ENCODE peak calls at places on chromosomes 2 and 18, in ten cellular contexts. D is tibial nerve, R is psoas muscle, H is upper lobe of left lung, N is left lung, A is upper lobe of right lung, U is H9, P is endodermal cell, Z is esophagus squamous epithelium, S is transverse colon. W is an unnamed sample.

GRCh38 chr2:202025816-202026215 is 7.8 kb upstream of the FZD7 start:
- DNase-seq in D (no peak), R (no peak), H (no peak), N (no peak), A (no peak), U (no peak), P (no peak), Z (no peak), S (no peak), W (no peak)

GRCh38 chr2:22270341-22270740 is 1114.6 kb upstream of the KLHL29 start:
- DNase-seq in D (no peak), R (no peak), H (no peak), N (no peak), A (no peak), U (no peak), P (no peak), Z (no peak), S (no peak), W (no peak)

GRCh38 chr2:96138146-96139145 is at the start of gene ASTL:
- DNase-seq in D (no peak), R (peak; percentile 60), H (peak; percentile 81), N (peak; percentile 65), A (peak; percentile 85), U (peak; percentile 98), P (peak; percentile 96), Z (no peak), S (peak; percentile 87), W (peak; percentile 83)

GRCh38 chr2:71950256-71951066 is 197.2 kb downstream of the CYP26B1 start:
- DNase-seq in D (peak; percentile 61), R (peak; percentile 90), H (no peak), N (no peak), A (peak; percentile 41), U (peak; percentile 36), P (peak; percentile 70), Z (no peak), S (no peak), W (peak; percentile 75)

GRCh38 chr2:143688248-143688647 is 559.0 kb downstream of the ARHGAP15 start:
- DNase-seq in D (no peak), R (no peak), H (no peak), N (no peak), A (no peak), U (no peak), P (no peak), Z (no peak), S (no peak), W (no peak)

GRCh38 chr2:120257522-120257921 is 4.9 kb downstream of the RALB start:
- DNase-seq in D (no peak), R (no peak), H (no peak), N (no peak), A (no peak), U (no peak), P (no peak), Z (no peak), S (no peak), W (no peak)

GRCh38 chr2:178072383-178073301 is at the start of gene PDE11A:
- DNase-seq in D (peak; percentile 33), R (peak; percentile 92), H (peak; percentile 85), N (peak; percentile 85), A (peak; percentile 90), U (peak; percentile 94), P (peak; percentile 95), Z (no peak), S (peak; percentile 92), W (peak; percentile 92)

GRCh38 chr18:80159713-80160636 is 50.9 kb downstream of the ADNP2 start:
- DNase-seq in D (no peak), R (peak; percentile 62), H (peak; percentile 93), N (no peak), A (peak; percentile 76), U (peak; percentile 75), P (peak; percentile 72), Z (no peak), S (no peak), W (no peak)

GRCh38 chr2:31191931-31192330 is 25.4 kb downstream of the CAPN14 start:
- DNase-seq in D (no peak), R (no peak), H (no peak), N (no peak), A (no peak), U (no peak), P (no peak), Z (no peak), S (no peak), W (no peak)

GRCh38 chr2:162244559-162245031 is 1.4 kb upstream of the FAP start:
- DNase-seq in D (no peak), R (no peak), H (no peak), N (peak; percentile 67), A (peak; percentile 71), U (no peak), P (no peak), Z (no peak), S (no peak), W (peak; percentile 64)

GRCh38 chr2:68878753-68879152 is 7.6 kb upstream of the BMP10 start:
- DNase-seq in D (no peak), R (no peak), H (no peak), N (no peak), A (no peak), U (no peak), P (no peak), Z (no peak), S (no peak), W (no peak)

GRCh38 chr2:207418422-207418821 is 111.3 kb upstream of the CREB1 start:
- DNase-seq in D (no peak), R (no peak), H (no peak), N (no peak), A (no peak), U (no peak), P (no peak), Z (no peak), S (no peak), W (no peak)

GRCh38 chr2:207416936-207417718 is 112.6 kb upstream of the CREB1 start:
- DNase-seq in D (no peak), R (no peak), H (no peak), N (no peak), A (no peak), U (no peak), P (no peak), Z (no peak), S (no peak), W (no peak)

GRCh38 chr2:207413376-207413907 is 116.3 kb upstream of the CREB1 start:
- DNase-seq in D (no peak), R (no peak), H (no peak), N (no peak), A (no peak), U (no peak), P (no peak), Z (no peak), S (no peak), W (no peak)

GRCh38 chr2:207419331-207419730 is 110.4 kb upstream of the CREB1 start:
- DNase-seq in D (no peak), R (no peak), H (no peak), N (no peak), A (no peak), U (no peak), P (no peak), Z (no peak), S (no peak), W (no peak)

GRCh38 chr2:207416111-207416510 is 113.7 kb upstream of the CREB1 start:
- DNase-seq in D (no peak), R (no peak), H (no peak), N (no peak), A (no peak), U (no peak), P (no peak), Z (no peak), S (no peak), W (no peak)
- H3K9me3 ChIP-seq in D (no peaks in the 10 kb centered on the region), R (no peaks in the 10 kb centered on the region), H (no peaks in the 10 kb centered on the region), N (no peaks in the 10 kb centered on the region), A (no peaks in the 10 kb centered on the region), U (no peaks in the 10 kb centered on the region), P (no peaks in the 10 kb centered on the region), Z (no peaks in the 10 kb centered on the region), S (no peaks in the 10 kb centered on the region), W (no peaks in the 10 kb centered on the region)

DNA sequence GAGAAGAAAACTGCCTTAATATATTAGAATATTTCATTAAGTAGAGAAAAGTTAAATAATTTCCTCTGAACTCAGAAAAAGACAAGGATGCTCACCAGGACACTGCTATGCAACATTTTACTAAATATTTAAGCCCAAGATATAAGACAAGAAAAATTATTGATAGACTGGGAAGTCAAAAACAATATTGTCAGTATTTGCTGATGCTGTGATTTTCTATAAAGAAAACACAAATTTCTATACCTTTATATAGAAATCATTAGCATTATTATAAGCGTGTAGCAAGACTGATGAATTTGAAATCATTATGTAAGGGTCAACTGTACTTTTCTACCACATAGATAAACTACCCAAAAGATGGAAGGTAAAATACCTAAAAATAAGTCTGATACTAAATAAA is 451.0 kb downstream of the RNF144A start:
- DNase-seq in D (no peak), R (no peak), H (no peak), N (no peak), A (no peak), U (no peak), P (no peak), Z (no peak), S (no peak), W (no peak)
- H3K9me3 ChIP-seq in D (peaks cover 23% of the 10 kb centered on the region), R (peaks cover 14% of the 10 kb centered on the region), H (no peaks in the 10 kb centered on the region), N (peaks cover 30% of the 10 kb centered on the region), A (no peaks in the 10 kb centered on the region), U (no peaks in the 10 kb centered on the region), P (peaks cover 4% of the 10 kb centered on the region), Z (peaks cover 7% of the 10 kb centered on the region), S (no peaks in the 10 kb centered on the region), W (no peaks in the 10 kb centered on the region)

DNA sequence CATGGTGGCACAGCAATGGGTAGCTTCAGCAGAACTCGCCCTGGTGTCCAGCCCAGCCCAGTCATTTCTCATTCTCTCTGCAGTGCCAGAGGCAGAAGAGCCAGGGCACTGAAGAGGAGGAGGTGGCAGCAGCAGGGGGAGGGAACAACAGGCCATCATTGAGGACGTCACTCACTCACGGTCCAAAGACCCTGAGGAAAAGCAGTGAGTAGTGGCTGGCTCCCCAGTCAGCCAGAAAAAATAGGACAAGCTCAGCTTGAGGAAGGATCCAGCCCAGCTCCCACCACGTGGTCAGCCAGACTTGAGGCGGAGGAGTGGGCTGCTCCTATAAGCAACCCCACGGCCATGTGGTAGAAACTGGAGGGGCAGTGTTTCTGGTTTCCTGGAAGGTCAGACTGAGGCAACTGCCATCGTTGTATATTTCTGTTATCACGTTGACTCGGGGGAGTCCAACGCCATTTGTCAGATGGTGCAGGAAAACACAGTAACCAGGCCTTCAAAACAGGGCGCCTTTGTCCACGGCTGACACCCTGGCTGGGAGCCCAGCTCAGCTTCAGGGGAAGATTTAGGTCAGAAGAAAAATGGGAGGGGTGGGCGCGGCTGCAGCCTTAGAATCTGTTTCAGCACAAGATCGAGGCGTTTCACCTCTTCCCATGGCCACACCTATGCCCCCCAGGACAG is 19.0 kb upstream of the TMEM247 start:
- DNase-seq in D (peak; percentile 58), R (peak; percentile 50), H (no peak), N (no peak), A (peak; percentile 67), U (no peak), P (no peak), Z (no peak), S (no peak), W (peak; percentile 80)
- H3K9me3 ChIP-seq in D (no peaks in the 10 kb centered on the region), R (no peaks in the 10 kb centered on the region), H (no peaks in the 10 kb centered on the region), N (no peaks in the 10 kb centered on the region), A (no peaks in the 10 kb centered on the region), U (no peaks in the 10 kb centered on the region), P (no peaks in the 10 kb centered on the region), Z (no peaks in the 10 kb centered on the region), S (no peaks in the 10 kb centered on the region), W (no peaks in the 10 kb centered on the region)

DNA sequence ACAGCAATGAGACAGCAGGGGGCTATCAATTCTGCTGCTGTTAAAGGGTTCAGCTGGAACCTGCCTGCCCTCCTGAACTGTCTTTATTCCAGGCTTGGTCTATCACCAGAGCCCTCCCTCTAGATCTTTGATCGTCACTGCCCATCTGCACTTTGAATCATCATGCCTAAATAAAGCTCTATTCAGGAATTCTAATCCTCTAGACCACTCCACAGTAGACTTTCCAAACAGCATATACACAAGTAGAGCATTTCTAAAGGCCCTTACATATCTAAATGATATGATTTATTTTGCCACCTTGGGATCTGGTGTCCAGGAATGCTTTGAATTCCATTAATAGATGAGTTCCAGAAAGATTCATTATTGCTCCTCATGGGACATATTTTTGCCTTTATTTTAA is 542.1 kb upstream of the SYT4 start:
- DNase-seq in D (no peak), R (no peak), H (no peak), N (no peak), A (no peak), U (no peak), P (no peak), Z (no peak), S (no peak), W (no peak)
- H3K9me3 ChIP-seq in D (peaks cover 15% of the 10 kb centered on the region), R (peaks cover 4% of the 10 kb centered on the region), H (no peaks in the 10 kb centered on the region), N (peaks cover 5% of the 10 kb centered on the region), A (no peaks in the 10 kb centered on the region), U (no peaks in the 10 kb centered on the region), P (no peaks in the 10 kb centered on the region), Z (no peaks in the 10 kb centered on the region), S (no peaks in the 10 kb centered on the region), W (peaks cover 2% of the 10 kb centered on the region)

W was measured in kidney.